ENCODE peak calls at places on chromosomes 7 and 10, in seven cellular contexts. E is uterus, V is sigmoid colon, L is ovary, Y is neural progenitor cell, Q is SK-N-MC, D is Peyer's patch. G is an unnamed sample. For H3K36me3, the result is how much of the 10 kb centered on the place peaks cover.

GRCh38 chr7:88226886-88227516 is 7.2 kb upstream of the SRI start:
- DNase-seq in E (no peak), V (no peak), L (no peak), Y (no peak), Q (no peak), D (peak), G (no peak)

GRCh38 chr7:131235489-131236317 is 92.0 kb upstream of the MKLN1 start:
- DNase-seq in E (peak), V (peak), L (no peak), Y (no peak), Q (no peak), D (peak), G (peak)

GRCh38 chr7:13856012-13856411 is 133.5 kb downstream of the ETV1 start:
- DNase-seq in E (no peak), V (no peak), L (no peak), Y (no peak), Q (no peak), D (no peak), G (no peak)

GRCh38 chr7:66183700-66184099 is 21.4 kb upstream of the TPST1 start:
- DNase-seq in E (no peak), V (no peak), L (no peak), Y (no peak), Q (no peak), D (no peak), G (no peak)

GRCh38 chr10:113756940-113757543 is 5.6 kb downstream of the PLEKHS1 start:
- DNase-seq in E (no peak), V (no peak), L (no peak), Y (no peak), Q (no peak), D (no peak), G (no peak)

GRCh38 chr7:93092757-93093370 is 24.9 kb downstream of the SAMD9 start:
- DNase-seq in E (no peak), V (no peak), L (no peak), Y (peak), Q (no peak), D (no peak), G (no peak)

GRCh38 chr7:22275574-22276150 is 81.3 kb downstream of the RAPGEF5 start:
- DNase-seq in E (no peak), V (no peak), L (no peak), Y (no peak), Q (no peak), D (no peak), G (no peak)

GRCh38 chr7:2175514-2175913 is 57.2 kb downstream of the MAD1L1 start:
- DNase-seq in E (peak), V (no peak), L (peak), Y (no peak), Q (peak), D (no peak), G (peak)

GRCh38 chr10:91251430-91252056 is 31.1 kb downstream of the PCGF5 start:
- DNase-seq in E (peak), V (peak), L (peak), Y (peak), Q (no peak), D (peak), G (peak)

GRCh38 chr7:43295429-43295828 is 183.0 kb downstream of the HECW1 start:
- DNase-seq in E (no peak), V (no peak), L (no peak), Y (no peak), Q (no peak), D (no peak), G (no peak)

GRCh38 chr10:110919971-110920881 is 822 bp downstream of the SHOC2 start:
- DNase-seq in E (peak), V (peak), L (peak), Y (peak), Q (no peak), D (peak), G (peak)

GRCh38 chr7:27194641-27195379 is 5.1 kb downstream of the HOXA13 start:
- DNase-seq in E (no peak), V (no peak), L (no peak), Y (no peak), Q (no peak), D (no peak), G (no peak)

GRCh38 chr10:58856508-58857240 is 319.8 kb upstream of the PHYHIPL start:
- DNase-seq in E (no peak), V (no peak), L (no peak), Y (peak), Q (no peak), D (no peak), G (peak)

GRCh38 chr7:35482231-35482630 is 212.7 kb downstream of the HERPUD2 start:
- DNase-seq in E (no peak), V (no peak), L (no peak), Y (no peak), Q (no peak), D (no peak), G (no peak)

GRCh38 chr10:102800601-102801335 is 36.4 kb downstream of the CYP17A1 start:
- DNase-seq in E (no peak), V (no peak), L (no peak), Y (no peak), Q (no peak), D (no peak), G (no peak)

GRCh38 chr10:102802920-102803534 is 34.2 kb downstream of the CYP17A1 start:
- DNase-seq in E (peak), V (peak), L (peak), Y (no peak), Q (no peak), D (peak), G (peak)

GRCh38 chr10:102801496-102801895 is 35.7 kb downstream of the CYP17A1 start:
- DNase-seq in E (no peak), V (no peak), L (no peak), Y (no peak), Q (no peak), D (no peak), G (no peak)

GRCh38 chr10:102799691-102800435 is 37.4 kb downstream of the CYP17A1 start:
- DNase-seq in E (no peak), V (peak), L (peak), Y (no peak), Q (no peak), D (no peak), G (peak)

GRCh38 chr10:102801978-102802377 is 35.2 kb downstream of the CYP17A1 start:
- DNase-seq in E (no peak), V (no peak), L (no peak), Y (no peak), Q (no peak), D (no peak), G (no peak)
- H3K27ac ChIP-seq in E (peak), V (peak), L (no peak), Y (no peak), Q (peak), D (peak), G (peak)

DNA sequence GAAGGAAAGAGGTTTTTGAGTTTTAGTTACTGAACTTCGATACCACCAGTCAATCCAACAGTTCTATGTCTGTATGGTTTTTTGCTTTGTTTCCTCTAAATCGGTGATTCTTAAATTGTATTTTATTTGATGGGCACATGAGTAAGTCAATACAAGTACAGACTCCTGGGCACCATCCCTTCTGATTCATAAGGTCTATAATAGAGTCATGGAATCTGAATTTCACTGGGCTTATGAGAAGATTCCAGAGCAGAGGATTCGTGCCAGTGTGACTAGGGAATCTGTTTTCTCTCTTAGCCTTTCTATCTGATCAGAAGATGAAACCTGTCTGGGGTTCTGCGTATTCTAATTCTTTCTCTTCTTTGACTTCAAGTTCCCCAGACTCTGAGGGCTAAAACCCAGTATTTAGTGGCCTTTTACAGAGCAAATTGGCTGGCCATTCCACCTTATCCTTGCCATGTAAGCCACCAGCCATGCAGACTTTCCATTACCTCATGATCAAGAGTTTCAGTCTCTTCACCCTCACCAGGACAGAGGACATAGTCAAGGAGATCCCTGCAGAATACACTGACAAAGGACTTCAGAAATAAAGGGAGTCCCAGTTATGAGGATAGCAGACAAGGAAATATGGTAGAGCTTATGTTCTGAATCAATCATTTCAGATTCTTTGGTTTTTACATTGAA is 1080.6 kb upstream of the C7orf33 start:
- DNase-seq in E (no peak), V (no peak), L (no peak), Y (no peak), Q (no peak), D (no peak), G (no peak)
- H3K36me3 ChIP-seq in E (under half), V (under half), L (under half), Y (under half), Q (under half), D (under half), G (under half)

DNA sequence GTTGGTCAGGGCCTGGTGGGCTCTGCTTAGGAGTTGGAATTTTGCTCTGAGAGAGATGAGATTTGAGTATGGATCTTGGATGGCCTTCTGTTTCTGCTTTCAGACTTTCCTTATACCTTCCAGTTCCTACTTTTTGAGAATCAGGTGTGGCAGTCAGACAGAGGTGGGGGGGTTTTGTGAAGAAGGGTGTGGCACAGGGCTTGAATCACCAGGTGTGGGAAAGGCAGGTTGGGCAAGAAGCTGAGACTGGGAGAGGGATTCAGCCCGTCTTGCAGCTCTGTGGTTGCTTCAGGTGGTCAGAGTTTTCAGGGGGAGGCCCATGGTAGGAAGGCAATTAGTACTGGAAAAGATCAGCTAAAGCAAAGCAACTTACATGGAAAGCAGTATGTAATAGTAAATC is 340.2 kb downstream of the LRMDA start:
- DNase-seq in E (no peak), V (no peak), L (no peak), Y (no peak), Q (no peak), D (no peak), G (no peak)
- H3K27ac ChIP-seq in E (peak), V (peak), L (no peak), Y (no peak), Q (no peak), D (peak), G (no peak)

GRCh38 chr10:62071846-62072281 is 170.4 kb downstream of the ARID5B start:
- DNase-seq in E (no peak), V (no peak), L (no peak), Y (peak), Q (no peak), D (no peak), G (no peak)
- H3K36me3 ChIP-seq in E (under half), V (under half), L (under half), Y (under half), Q (under half), D (under half), G (half or more)

GRCh38 chr7:151129882-151130591 is 37.5 kb downstream of the GBX1 start:
- DNase-seq in E (no peak), V (no peak), L (no peak), Y (no peak), Q (no peak), D (no peak), G (no peak)
- H3K27ac ChIP-seq in E (no peak), V (no peak), L (no peak), Y (no peak), Q (no peak), D (no peak), G (no peak)

DNA sequence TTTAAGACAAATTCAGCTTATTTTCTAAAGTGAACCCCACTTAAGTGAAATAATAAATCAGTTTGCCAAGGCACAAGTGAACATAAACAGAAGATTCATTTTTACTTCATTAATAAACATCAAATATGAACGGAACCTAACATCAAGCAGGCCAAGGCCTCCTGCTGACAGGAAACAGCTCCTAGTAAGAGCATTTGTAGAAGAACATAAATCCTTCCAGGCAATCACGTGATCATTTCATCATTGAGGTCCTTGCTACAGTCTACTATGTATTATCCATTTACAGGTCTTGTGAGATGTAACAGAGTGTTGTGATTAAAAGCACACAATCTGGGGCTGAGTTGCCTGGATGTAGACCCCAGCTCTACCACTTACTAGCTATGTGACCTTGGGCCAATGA is 70.6 kb downstream of the CALD1 start:
- DNase-seq in E (no peak), V (no peak), L (no peak), Y (no peak), Q (peak), D (no peak), G (no peak)
- H3K36me3 ChIP-seq in E (under half), V (under half), L (under half), Y (under half), Q (under half), D (under half), G (under half)

DNA sequence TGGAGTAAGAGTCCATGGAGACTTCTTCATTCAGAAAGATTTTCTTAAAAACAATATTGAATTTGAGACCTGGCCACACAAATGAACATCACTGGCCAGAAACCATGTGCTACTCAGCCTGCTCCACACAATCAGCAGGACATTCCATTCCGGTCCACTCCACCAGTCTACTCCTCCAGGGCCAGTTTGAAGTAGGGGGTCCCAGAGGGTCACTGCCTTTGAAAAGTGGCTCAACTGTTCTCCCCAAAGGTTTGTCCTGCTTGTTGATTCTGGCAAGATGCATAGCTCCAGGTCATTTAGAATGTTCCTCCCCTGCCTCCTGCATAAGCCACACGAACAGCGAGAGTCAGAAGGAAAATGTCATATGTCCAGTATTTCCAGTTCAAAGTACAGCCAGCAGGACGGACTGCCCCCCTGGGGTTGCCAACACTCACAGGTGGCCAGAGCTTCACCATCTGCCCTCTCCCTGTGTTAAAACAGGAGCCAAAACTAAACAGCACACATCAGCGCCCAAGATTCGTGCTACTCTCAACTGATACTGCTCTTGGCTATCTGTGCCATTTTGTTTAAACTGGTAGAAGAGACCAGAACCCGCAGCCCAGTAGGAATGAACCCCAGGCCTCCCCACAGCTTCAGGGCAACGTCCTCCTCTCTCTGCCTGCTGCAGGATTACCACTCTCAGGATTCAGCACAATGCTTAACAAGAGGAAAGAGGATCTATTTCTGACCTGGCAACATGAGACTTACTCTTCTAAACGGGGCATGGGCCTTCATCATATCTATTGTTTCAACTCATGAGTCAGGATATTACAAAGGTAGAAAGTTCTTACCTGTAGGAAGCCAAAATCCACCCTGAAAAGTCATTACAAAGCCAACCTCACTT is 11.3 kb downstream of the GRB10 start:
- DNase-seq in E (no peak), V (no peak), L (no peak), Y (no peak), Q (no peak), D (no peak), G (no peak)
- H3K27ac ChIP-seq in E (no peak), V (no peak), L (no peak), Y (no peak), Q (no peak), D (no peak), G (no peak)

DNA sequence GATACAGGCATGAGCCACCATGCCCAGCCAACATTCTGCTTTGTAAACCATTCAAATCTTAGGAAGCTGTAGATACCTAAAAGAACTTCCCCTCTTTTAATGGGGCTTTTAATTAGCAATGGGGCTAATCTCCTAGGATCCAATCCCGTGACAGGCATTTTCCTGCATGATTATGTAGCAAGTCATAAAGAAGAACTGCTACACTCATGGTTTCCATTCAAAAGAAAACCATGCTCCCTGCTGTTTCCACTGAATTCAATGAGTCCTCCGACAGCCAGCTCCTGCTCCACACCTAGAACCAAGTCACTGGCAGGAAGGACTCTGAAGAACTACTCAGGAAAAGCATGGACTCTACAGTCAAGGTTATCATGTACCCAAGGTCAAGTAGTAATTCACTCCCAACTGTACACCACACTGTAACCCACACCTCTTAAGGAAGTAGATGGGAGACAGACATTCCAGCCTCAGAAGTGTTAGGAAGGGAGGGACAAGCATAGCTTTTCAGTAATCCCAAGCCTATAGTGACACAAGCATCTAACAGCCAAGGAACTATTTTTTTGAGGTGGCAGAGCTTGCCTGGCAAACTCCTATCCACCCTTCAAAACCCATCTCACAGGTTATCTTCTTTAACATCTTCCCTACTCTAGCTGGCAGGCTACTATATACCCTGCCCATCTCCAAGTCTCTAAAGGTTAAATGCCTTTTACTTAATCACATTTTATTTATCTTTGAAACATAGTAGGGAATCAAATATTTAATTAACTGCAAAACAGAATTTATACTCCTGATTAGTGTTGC is 47.5 kb downstream of the CTBP2 start:
- DNase-seq in E (no peak), V (no peak), L (no peak), Y (no peak), Q (no peak), D (no peak), G (peak)
- H3K36me3 ChIP-seq in E (under half), V (under half), L (under half), Y (under half), Q (under half), D (under half), G (under half)

G was measured in tibial artery.